ENCODE peak calls at places on chromosomes 12 and 14, in seven cellular contexts. Z is heart left ventricle, E is nucleus accumbens, A is NCI-H510A, O is amniotic stem cell, D is RWPE1, R is choroid plexus epithelial cell. B is an unnamed sample.

GRCh38 chr12:97404549-97404948 is 58.1 kb upstream of the RMST start:
- DNase-seq in Z (no peak), E (no peak), A (peak), O (no peak), D (peak), R (peak), B (peak)

GRCh38 chr12:110249716-110250225 is 31.3 kb upstream of the ATP2A2 start:
- DNase-seq in Z (peak), E (no peak), A (no peak), O (no peak), D (no peak), R (no peak), B (no peak)

GRCh38 chr12:132330549-132330881 is 1.1 kb upstream of the GALNT9 start:
- DNase-seq in Z (no peak), E (no peak), A (no peak), O (no peak), D (no peak), R (no peak), B (no peak)

GRCh38 chr12:34354239-34355200 is 332.2 kb downstream of the ALG10 start:
- DNase-seq in Z (no peak), E (no peak), A (no peak), O (no peak), D (no peak), R (no peak), B (no peak)

GRCh38 chr14:102042699-102043098 is 44.1 kb downstream of the HSP90AA1 start:
- DNase-seq in Z (no peak), E (no peak), A (no peak), O (no peak), D (no peak), R (no peak), B (no peak)

GRCh38 chr12:120885521-120885920 is 18.6 kb downstream of the SPPL3 start:
- DNase-seq in Z (no peak), E (no peak), A (no peak), O (no peak), D (no peak), R (no peak), B (no peak)

GRCh38 chr12:124442772-124443445 is 124.5 kb downstream of the NCOR2 start:
- DNase-seq in Z (no peak), E (no peak), A (no peak), O (no peak), D (no peak), R (no peak), B (no peak)

GRCh38 chr14:34387974-34388533 is 74.0 kb downstream of the SPTSSA start:
- DNase-seq in Z (no peak), E (no peak), A (no peak), O (no peak), D (no peak), R (no peak), B (no peak)

GRCh38 chr14:75306917-75307699 is 28.5 kb downstream of the FOS start:
- DNase-seq in Z (no peak), E (no peak), A (peak), O (no peak), D (no peak), R (peak), B (no peak)

GRCh38 chr12:124422570-124423523 is 128.0 kb downstream of the RFLNA start:
- DNase-seq in Z (peak), E (no peak), A (peak), O (peak), D (peak), R (peak), B (peak)

GRCh38 chr14:26791117-26791806 is 193.4 kb upstream of the NOVA1 start:
- DNase-seq in Z (no peak), E (no peak), A (no peak), O (no peak), D (no peak), R (no peak), B (no peak)

GRCh38 chr12:93582351-93582750 is 9.9 kb downstream of the SOCS2 start:
- DNase-seq in Z (no peak), E (no peak), A (no peak), O (no peak), D (no peak), R (no peak), B (no peak)

GRCh38 chr12:17079251-17079909 is 473.4 kb upstream of the LMO3 start:
- DNase-seq in Z (no peak), E (no peak), A (no peak), O (no peak), D (no peak), R (no peak), B (no peak)

GRCh38 chr14:76759589-76759988 is 1.7 kb upstream of the VASH1 start:
- DNase-seq in Z (no peak), E (no peak), A (no peak), O (no peak), D (no peak), R (no peak), B (no peak)

GRCh38 chr12:118307069-118307954 is 65.4 kb downstream of the TAOK3 start:
- DNase-seq in Z (peak), E (no peak), A (no peak), O (peak), D (peak), R (peak), B (peak)

GRCh38 chr12:113392563-113392962 is 11.1 kb downstream of the SDS start:
- DNase-seq in Z (no peak), E (no peak), A (no peak), O (no peak), D (no peak), R (no peak), B (no peak)

GRCh38 chr12:87676726-87677125 is 352.5 kb downstream of the C12orf50 start:
- DNase-seq in Z (no peak), E (no peak), A (no peak), O (no peak), D (no peak), R (no peak), B (no peak)

GRCh38 chr14:72619881-72620280 is 274.0 kb downstream of the DPF3 start:
- DNase-seq in Z (no peak), E (no peak), A (no peak), O (no peak), D (no peak), R (no peak), B (no peak)

GRCh38 chr14:68623828-68624227 is 169.0 kb downstream of the ZFP36L1 start:
- DNase-seq in Z (no peak), E (no peak), A (no peak), O (no peak), D (no peak), R (no peak), B (no peak)

GRCh38 chr12:132360906-132361777 is 31.8 kb upstream of the GALNT9 start:
- DNase-seq in Z (no peak), E (no peak), A (no peak), O (no peak), D (no peak), R (no peak), B (no peak)

GRCh38 chr12:104951759-104952509 is 6.2 kb downstream of the SLC41A2 start:
- DNase-seq in Z (no peak), E (no peak), A (no peak), O (no peak), D (no peak), R (peak), B (no peak)

GRCh38 chr12:121145221-121145620 is 12.5 kb downstream of the P2RX7 start:
- DNase-seq in Z (no peak), E (no peak), A (no peak), O (no peak), D (no peak), R (peak), B (no peak)

GRCh38 chr12:55969356-55969755 is 2.7 kb downstream of the CDK2 start:
- DNase-seq in Z (no peak), E (no peak), A (no peak), O (no peak), D (no peak), R (no peak), B (no peak)

GRCh38 chr14:65880507-65880906 is 468.0 kb downstream of the FUT8 start:
- DNase-seq in Z (no peak), E (no peak), A (no peak), O (no peak), D (no peak), R (no peak), B (no peak)

GRCh38 chr12:14874882-14875281 is 10.8 kb downstream of the MGP start:
- DNase-seq in Z (no peak), E (no peak), A (no peak), O (no peak), D (no peak), R (peak), B (no peak)

GRCh38 chr12:108633081-108633533 is 587 bp downstream of the SELPLG start:
- DNase-seq in Z (peak), E (no peak), A (no peak), O (no peak), D (no peak), R (no peak), B (no peak)

GRCh38 chr12:127761880-127762279 is 505.1 kb upstream of the TMEM132C start:
- DNase-seq in Z (no peak), E (peak), A (no peak), O (no peak), D (no peak), R (no peak), B (no peak)

GRCh38 chr14:56189306-56189705 is 71.1 kb downstream of the PELI2 start:
- DNase-seq in Z (no peak), E (no peak), A (no peak), O (no peak), D (peak), R (peak), B (no peak)

GRCh38 chr14:72549848-72550247 is 344.1 kb downstream of the DPF3 start:
- DNase-seq in Z (no peak), E (no peak), A (no peak), O (no peak), D (no peak), R (no peak), B (no peak)

GRCh38 chr12:104115587-104115975 is 22.4 kb downstream of the NFYB start:
- DNase-seq in Z (no peak), E (no peak), A (no peak), O (no peak), D (no peak), R (no peak), B (no peak)

GRCh38 chr12:10069099-10069498 is 29.7 kb downstream of the CLEC1A start:
- DNase-seq in Z (no peak), E (no peak), A (no peak), O (no peak), D (no peak), R (no peak), B (no peak)

GRCh38 chr12:31897791-31898503 is 61.3 kb upstream of the RESF1 start:
- DNase-seq in Z (peak), E (no peak), A (peak), O (no peak), D (no peak), R (peak), B (no peak)

GRCh38 chr14:104296388-104297312 is 158.3 kb downstream of the KIF26A start:
- DNase-seq in Z (no peak), E (no peak), A (no peak), O (no peak), D (no peak), R (no peak), B (no peak)

GRCh38 chr12:109885616-109886015 is 5.3 kb upstream of the GLTP start:
- DNase-seq in Z (no peak), E (no peak), A (no peak), O (no peak), D (no peak), R (peak), B (no peak)

GRCh38 chr12:91940826-91941225 is 204.8 kb downstream of the BTG1 start:
- DNase-seq in Z (no peak), E (no peak), A (no peak), O (no peak), D (no peak), R (no peak), B (no peak)

GRCh38 chr14:22438742-22439141 is 150.3 kb downstream of the DAD1 start:
- DNase-seq in Z (no peak), E (no peak), A (no peak), O (no peak), D (no peak), R (no peak), B (no peak)

GRCh38 chr12:64674367-64674922 is 64.2 kb downstream of the RASSF3 start:
- DNase-seq in Z (no peak), E (no peak), A (no peak), O (no peak), D (no peak), R (no peak), B (no peak)

GRCh38 chr12:25982416-25982815 is 23.9 kb downstream of the RASSF8 start:
- DNase-seq in Z (no peak), E (no peak), A (no peak), O (no peak), D (no peak), R (no peak), B (no peak)

GRCh38 chr14:61585598-61586538 is 109.4 kb upstream of the HIF1A start:
- DNase-seq in Z (peak), E (no peak), A (no peak), O (peak), D (no peak), R (peak), B (no peak)